ENCODE peak calls at places on chromosomes 4 and X, in five cellular contexts. One of them, this sample, is unnamed.

GRCh38 chrX:108396986-108397385 is 41.2 kb downstream of the COL4A6 start:
- DNase-seq in hepatocyte: no peak
- DNase-seq in GM23248: no peak
- DNase-seq in HCT116: no peak
- DNase-seq in neural progenitor cell: no peak
- DNase-seq in this sample: no peak

GRCh38 chrX:149950681-149951080 is 12.4 kb upstream of the EOLA2 start:
- DNase-seq in hepatocyte: peak
- DNase-seq in GM23248: peak
- DNase-seq in HCT116: peak
- DNase-seq in neural progenitor cell: peak
- DNase-seq in this sample: peak

GRCh38 chr4:8540072-8540471 is 40.1 kb upstream of the GPR78 start:
- DNase-seq in hepatocyte: no peak
- DNase-seq in GM23248: no peak
- DNase-seq in HCT116: no peak
- DNase-seq in neural progenitor cell: no peak
- DNase-seq in this sample: no peak

GRCh38 chr4:142100941-142101340 is 464.6 kb downstream of the IL15 start:
- DNase-seq in hepatocyte: no peak
- DNase-seq in GM23248: no peak
- DNase-seq in HCT116: no peak
- DNase-seq in neural progenitor cell: no peak
- DNase-seq in this sample: no peak

GRCh38 chr4:143395054-143395453 is 58.4 kb downstream of the GAB1 start:
- DNase-seq in hepatocyte: no peak
- DNase-seq in GM23248: no peak
- DNase-seq in HCT116: no peak
- DNase-seq in neural progenitor cell: no peak
- DNase-seq in this sample: no peak

GRCh38 chrX:48684134-48684533 is 535 bp downstream of the WAS start:
- DNase-seq in hepatocyte: no peak
- DNase-seq in GM23248: no peak
- DNase-seq in HCT116: no peak
- DNase-seq in neural progenitor cell: no peak
- DNase-seq in this sample: no peak

GRCh38 chrX:130885508-130885907 is 17.5 kb downstream of the ENOX2 start:
- DNase-seq in hepatocyte: no peak
- DNase-seq in GM23248: no peak
- DNase-seq in HCT116: no peak
- DNase-seq in neural progenitor cell: no peak
- DNase-seq in this sample: no peak

GRCh38 chrX:69046996-69047490 is 118.2 kb downstream of the PJA1 start:
- DNase-seq in hepatocyte: no peak
- DNase-seq in GM23248: no peak
- DNase-seq in HCT116: no peak
- DNase-seq in neural progenitor cell: no peak
- DNase-seq in this sample: no peak

GRCh38 chr4:185479507-185479971 is 8.0 kb upstream of the CCDC110 start:
- DNase-seq in hepatocyte: no peak
- DNase-seq in GM23248: no peak
- DNase-seq in HCT116: no peak
- DNase-seq in neural progenitor cell: no peak
- DNase-seq in this sample: no peak

GRCh38 chr4:165464813-165465381 is 86.1 kb downstream of the CPE start:
- DNase-seq in hepatocyte: peak
- DNase-seq in GM23248: peak
- DNase-seq in HCT116: no peak
- DNase-seq in neural progenitor cell: peak
- DNase-seq in this sample: peak

GRCh38 chr4:143587703-143588102 is 74.2 kb downstream of the SMARCA5 start:
- DNase-seq in hepatocyte: no peak
- DNase-seq in GM23248: peak
- DNase-seq in HCT116: peak
- DNase-seq in neural progenitor cell: no peak
- DNase-seq in this sample: no peak

GRCh38 chr4:3346146-3346545 is 53.3 kb downstream of the RGS12 start:
- DNase-seq in hepatocyte: peak
- DNase-seq in GM23248: peak
- DNase-seq in HCT116: peak
- DNase-seq in neural progenitor cell: peak
- DNase-seq in this sample: peak

GRCh38 chr4:74627516-74627915 is 166.8 kb downstream of the BTC start:
- DNase-seq in hepatocyte: no peak
- DNase-seq in GM23248: no peak
- DNase-seq in HCT116: no peak
- DNase-seq in neural progenitor cell: no peak
- DNase-seq in this sample: no peak

GRCh38 chrX:133533249-133533648 is 118.0 kb upstream of the GPC4 start:
- DNase-seq in hepatocyte: no peak
- DNase-seq in GM23248: no peak
- DNase-seq in HCT116: no peak
- DNase-seq in neural progenitor cell: no peak
- DNase-seq in this sample: no peak

GRCh38 chrX:69065451-69065850 is 99.8 kb downstream of the PJA1 start:
- DNase-seq in hepatocyte: no peak
- DNase-seq in GM23248: peak
- DNase-seq in HCT116: no peak
- DNase-seq in neural progenitor cell: no peak
- DNase-seq in this sample: no peak

GRCh38 chrX:2434270-2434669 is 66.5 kb downstream of the DHRSX start:
- DNase-seq in hepatocyte: no peak
- DNase-seq in GM23248: no peak
- DNase-seq in HCT116: no peak
- DNase-seq in neural progenitor cell: no peak
- DNase-seq in this sample: no peak

GRCh38 chr4:8201341-8201781 is 2.3 kb downstream of the SH3TC1 start:
- DNase-seq in hepatocyte: no peak
- DNase-seq in GM23248: no peak
- DNase-seq in HCT116: no peak
- DNase-seq in neural progenitor cell: no peak
- DNase-seq in this sample: no peak

GRCh38 chrX:154517101-154517781 is 1.2 kb upstream of the FAM3A start:
- DNase-seq in hepatocyte: peak
- DNase-seq in GM23248: no peak
- DNase-seq in HCT116: no peak
- DNase-seq in neural progenitor cell: peak
- DNase-seq in this sample: no peak

GRCh38 chrX:109742722-109743121 is 9.7 kb upstream of the ACSL4 start:
- DNase-seq in hepatocyte: no peak
- DNase-seq in GM23248: no peak
- DNase-seq in HCT116: no peak
- DNase-seq in neural progenitor cell: no peak
- DNase-seq in this sample: no peak

GRCh38 chrX:12548746-12549145 is 242.5 kb upstream of the PRPS2 start:
- DNase-seq in hepatocyte: peak
- DNase-seq in GM23248: peak
- DNase-seq in HCT116: no peak
- DNase-seq in neural progenitor cell: peak
- DNase-seq in this sample: no peak

GRCh38 chrX:42714981-42715688 is 62.8 kb downstream of the PPP1R2C start:
- DNase-seq in hepatocyte: peak
- DNase-seq in GM23248: no peak
- DNase-seq in HCT116: no peak
- DNase-seq in neural progenitor cell: peak
- DNase-seq in this sample: peak

GRCh38 chr4:180100433-180101344 is 2142.5 kb upstream of the TENM3 start:
- DNase-seq in hepatocyte: no peak
- DNase-seq in GM23248: no peak
- DNase-seq in HCT116: no peak
- DNase-seq in neural progenitor cell: no peak
- DNase-seq in this sample: no peak

GRCh38 chrX:152640039-152640818 is 2.5 kb downstream of the GABRQ start:
- DNase-seq in hepatocyte: peak
- DNase-seq in GM23248: no peak
- DNase-seq in HCT116: no peak
- DNase-seq in neural progenitor cell: no peak
- DNase-seq in this sample: no peak

GRCh38 chr4:8156617-8157016 is 2.0 kb downstream of the ABLIM2 start:
- DNase-seq in hepatocyte: no peak
- DNase-seq in GM23248: no peak
- DNase-seq in HCT116: no peak
- DNase-seq in neural progenitor cell: no peak
- DNase-seq in this sample: no peak

GRCh38 chr4:3784469-3785291 is 18.5 kb downstream of the ADRA2C start:
- DNase-seq in hepatocyte: peak
- DNase-seq in GM23248: no peak
- DNase-seq in HCT116: no peak
- DNase-seq in neural progenitor cell: peak
- DNase-seq in this sample: no peak

GRCh38 chr4:98527528-98527927 is 130.9 kb downstream of the TSPAN5 start:
- DNase-seq in hepatocyte: no peak
- DNase-seq in GM23248: peak
- DNase-seq in HCT116: no peak
- DNase-seq in neural progenitor cell: no peak
- DNase-seq in this sample: no peak

GRCh38 chr4:109614015-109614414 is 54.0 kb downstream of the MCUB start:
- DNase-seq in hepatocyte: no peak
- DNase-seq in GM23248: no peak
- DNase-seq in HCT116: no peak
- DNase-seq in neural progenitor cell: no peak
- DNase-seq in this sample: no peak

GRCh38 chrX:151825927-151826471 is 86.7 kb upstream of the MAGEA4 start:
- DNase-seq in hepatocyte: peak
- DNase-seq in GM23248: peak
- DNase-seq in HCT116: no peak
- DNase-seq in neural progenitor cell: no peak
- DNase-seq in this sample: no peak

GRCh38 chrX:97159916-97160800 is 276.4 kb downstream of the RPA4 start:
- DNase-seq in hepatocyte: peak
- DNase-seq in GM23248: no peak
- DNase-seq in HCT116: no peak
- DNase-seq in neural progenitor cell: peak
- DNase-seq in this sample: no peak

GRCh38 chr4:57097711-57098110 is 12.5 kb downstream of the IGFBP7 start:
- DNase-seq in hepatocyte: no peak
- DNase-seq in GM23248: no peak
- DNase-seq in HCT116: no peak
- DNase-seq in neural progenitor cell: no peak
- DNase-seq in this sample: no peak

DNA sequence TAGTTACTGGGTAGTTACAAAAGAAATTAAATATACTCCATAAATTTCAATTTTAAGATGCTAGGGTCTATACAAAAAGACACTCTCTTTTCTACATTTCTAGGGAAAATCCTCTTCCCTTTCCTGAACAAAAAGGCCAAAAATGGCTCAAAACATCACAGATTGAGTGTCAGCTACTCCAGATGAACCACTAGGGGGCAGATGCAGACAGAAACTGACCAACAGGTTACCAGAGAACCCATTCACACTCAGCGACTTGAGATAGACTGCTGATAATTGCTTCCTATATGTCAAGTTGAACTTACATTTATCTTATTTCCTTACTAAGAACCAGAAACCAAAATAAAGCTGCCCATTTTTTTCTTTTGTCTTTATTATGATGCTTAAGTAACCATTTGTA is 83.4 kb upstream of the MID1IP1 start:
- DNase-seq in hepatocyte: peak
- DNase-seq in GM23248: peak
- DNase-seq in HCT116: peak
- DNase-seq in neural progenitor cell: peak
- DNase-seq in this sample: peak
- TF ChIP-seq EZH2phosphoT487 in hepatocyte: no peak
- TF ChIP-seq EZH2phosphoT487 in GM23248: no peak
- TF ChIP-seq EZH2phosphoT487 in HCT116: no peak
- TF ChIP-seq EZH2phosphoT487 in neural progenitor cell: no peak
- TF ChIP-seq EZH2phosphoT487 in this sample: no peak

GRCh38 chr4:149995134-149995756 is 83.0 kb upstream of the DCLK2 start:
- DNase-seq in hepatocyte: no peak
- DNase-seq in GM23248: no peak
- DNase-seq in HCT116: no peak
- DNase-seq in neural progenitor cell: no peak
- DNase-seq in this sample: no peak
- H2AFZ ChIP-seq in hepatocyte: no peak
- H2AFZ ChIP-seq in GM23248: no peak
- H2AFZ ChIP-seq in HCT116: peak
- H2AFZ ChIP-seq in neural progenitor cell: no peak
- H2AFZ ChIP-seq in this sample: no peak

GRCh38 chr4:120132935-120133334 is 66.3 kb upstream of the MAD2L1 start:
- DNase-seq in hepatocyte: no peak
- DNase-seq in GM23248: no peak
- DNase-seq in HCT116: no peak
- DNase-seq in neural progenitor cell: no peak
- DNase-seq in this sample: no peak
- TF ChIP-seq EZH2phosphoT487 in hepatocyte: no peak
- TF ChIP-seq EZH2phosphoT487 in GM23248: no peak
- TF ChIP-seq EZH2phosphoT487 in HCT116: no peak
- TF ChIP-seq EZH2phosphoT487 in neural progenitor cell: no peak
- TF ChIP-seq EZH2phosphoT487 in this sample: no peak

GRCh38 chr4:87009095-87009648 is 74.4 kb downstream of the AFF1 start:
- DNase-seq in hepatocyte: no peak
- DNase-seq in GM23248: no peak
- DNase-seq in HCT116: no peak
- DNase-seq in neural progenitor cell: no peak
- DNase-seq in this sample: no peak

GRCh38 chr4:87006531-87007344 is 71.9 kb downstream of the AFF1 start:
- DNase-seq in hepatocyte: peak
- DNase-seq in GM23248: peak
- DNase-seq in HCT116: peak
- DNase-seq in neural progenitor cell: peak
- DNase-seq in this sample: peak

GRCh38 chr4:87005369-87005689 is 70.5 kb downstream of the AFF1 start:
- DNase-seq in hepatocyte: no peak
- DNase-seq in GM23248: no peak
- DNase-seq in HCT116: no peak
- DNase-seq in neural progenitor cell: no peak
- DNase-seq in this sample: no peak

GRCh38 chr4:87005690-87006461 is 71.1 kb downstream of the AFF1 start:
- DNase-seq in hepatocyte: no peak
- DNase-seq in GM23248: peak
- DNase-seq in HCT116: no peak
- DNase-seq in neural progenitor cell: peak
- DNase-seq in this sample: peak

DNA sequence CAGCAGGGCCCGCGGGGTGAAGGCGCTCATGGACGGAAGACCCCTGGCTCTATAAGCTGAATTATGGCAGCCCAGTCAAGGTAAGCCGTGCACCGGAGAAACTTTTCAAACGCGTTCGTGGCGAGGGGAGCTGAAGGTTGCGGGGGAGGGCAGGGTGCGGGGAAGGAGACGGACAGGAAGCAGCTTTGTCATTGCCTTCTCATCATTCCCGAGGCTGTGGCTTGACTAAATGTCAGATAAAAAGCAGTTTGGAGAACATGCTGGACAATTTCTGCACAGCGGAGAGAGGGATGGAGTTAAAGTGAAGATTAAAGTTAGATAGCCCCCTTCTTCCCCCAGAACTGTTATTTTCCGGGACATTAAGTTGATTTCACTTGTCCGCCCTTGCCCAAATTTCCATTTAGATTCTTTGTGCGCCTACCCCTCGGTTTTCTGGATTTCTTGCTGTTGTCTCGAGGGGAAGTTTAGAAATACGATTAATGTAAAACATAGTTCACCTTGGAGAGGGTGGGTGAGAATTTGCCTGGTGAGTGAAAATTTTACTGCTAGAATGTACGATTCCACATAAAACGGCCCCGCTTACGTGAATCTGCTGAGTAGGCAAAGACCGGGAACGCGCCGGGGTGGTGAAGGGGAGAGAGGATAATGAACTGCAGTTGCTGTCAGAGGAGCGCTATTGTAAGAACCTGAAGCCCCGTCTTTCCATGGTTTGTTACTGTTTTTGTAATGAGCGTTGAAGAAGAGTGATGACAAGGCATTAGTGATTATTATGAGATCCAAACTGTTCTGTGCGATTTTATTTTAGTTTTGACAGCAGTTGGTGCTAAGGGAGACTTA is 72.8 kb downstream of the AFF1 start:
- DNase-seq in hepatocyte: peak
- DNase-seq in GM23248: peak
- DNase-seq in HCT116: no peak
- DNase-seq in neural progenitor cell: peak
- DNase-seq in this sample: peak
- H2AFZ ChIP-seq in hepatocyte: peak
- H2AFZ ChIP-seq in GM23248: peak
- H2AFZ ChIP-seq in HCT116: peak
- H2AFZ ChIP-seq in neural progenitor cell: peak
- H2AFZ ChIP-seq in this sample: peak